ENCODE peak calls at places on chromosomes 2 and 18, in six cellular contexts. O is cardiac fibroblast, S is astrocyte of the spinal cord, Y is pancreas, N is AG04450, P is fibroblast of lung. I is an unnamed sample.

GRCh38 chr2:157923598-157923997 is 47.5 kb upstream of the ACVR1 start:
- DNase-seq in N (no peak), S (no peak), Y (no peak), O (no peak), P (peak; percentile 8), I (no peak)

GRCh38 chr2:187702157-187702556 is 147.9 kb upstream of the TFPI start:
- DNase-seq in P (no peak), Y (no peak), N (no peak), O (no peak), S (no peak), I (no peak)

GRCh38 chr18:12694032-12694431 is 8.5 kb downstream of the CEP76 start:
- DNase-seq in S (no peak), O (no peak), P (no peak), N (no peak), Y (no peak), I (no peak)

GRCh38 chr2:132837764-132838163 is 167.8 kb upstream of the LYPD1 start:
- DNase-seq in O (no peak), S (no peak), Y (no peak), P (no peak), N (no peak), I (no peak)

GRCh38 chr2:88860421-88861075 is 169.1 kb downstream of the RPIA start:
- DNase-seq in S (no peak), P (no peak), N (no peak), Y (no peak), O (no peak), I (no peak)

GRCh38 chr2:27263287-27264252 is 723 bp upstream of the SLC30A3 start:
- DNase-seq in N (no peak), S (no peak), P (no peak), Y (no peak), O (no peak), I (no peak)

GRCh38 chr2:31284107-31284506 is 50.2 kb downstream of the EHD3 start:
- DNase-seq in S (no peak), N (no peak), Y (no peak), O (no peak), P (no peak), I (no peak)

GRCh38 chr2:152573168-152573567 is 144.1 kb downstream of the PRPF40A start:
- DNase-seq in S (peak; percentile 74), N (no peak), O (peak; percentile 89), Y (no peak), P (peak; percentile 48), I (peak; percentile 74)

GRCh38 chr2:68475110-68475509 is 7.7 kb downstream of the APLF start:
- DNase-seq in Y (no peak), N (no peak), P (no peak), S (no peak), O (no peak), I (no peak)

GRCh38 chr2:11234309-11234708 is 79.0 kb downstream of the SLC66A3 start:
- DNase-seq in Y (no peak), S (no peak), P (peak; percentile 53), O (peak; percentile 45), N (no peak), I (no peak)

GRCh38 chr2:73877071-73877802 is 15.6 kb upstream of the ACTG2 start:
- DNase-seq in N (no peak), P (no peak), S (no peak), O (no peak), Y (no peak), I (no peak)

GRCh38 chr2:83969085-83969484 is 490.0 kb downstream of the SUCLG1 start:
- DNase-seq in N (no peak), P (no peak), S (no peak), O (no peak), Y (no peak), I (no peak)

GRCh38 chr2:29110916-29111315 is 4.3 kb upstream of the CLIP4 start:
- DNase-seq in O (peak; percentile 29), N (no peak), S (peak; percentile 24), P (no peak), Y (no peak), I (no peak)

GRCh38 chr18:26941608-26942007 is 76.1 kb upstream of the AQP4 start:
- DNase-seq in P (no peak), N (no peak), Y (no peak), S (no peak), O (no peak), I (no peak)

GRCh38 chr2:177533253-177533652 is 140.7 kb downstream of the AGPS start:
- DNase-seq in N (no peak), P (no peak), Y (no peak), O (no peak), S (no peak), I (no peak)

GRCh38 chr2:120231974-120232635 is 8.9 kb upstream of the TMEM185B start:
- DNase-seq in O (no peak), N (no peak), Y (no peak), S (no peak), P (peak; percentile 61), I (no peak)

GRCh38 chr2:219325657-219326056 is 6.9 kb downstream of the RESP18 start:
- DNase-seq in Y (no peak), O (no peak), N (no peak), P (no peak), S (no peak), I (no peak)

GRCh38 chr2:239440511-239440959 is 39.7 kb upstream of the HDAC4 start:
- DNase-seq in P (peak; percentile 15), Y (no peak), S (peak; percentile 31), O (no peak), N (no peak), I (no peak)

GRCh38 chr18:63410792-63411191 is 11.5 kb downstream of the VPS4B start:
- DNase-seq in Y (no peak), N (peak; percentile 36), S (peak; percentile 77), O (peak; percentile 64), P (peak; percentile 70), I (no peak)

GRCh38 chr18:74252032-74252380 is 39.8 kb downstream of the CYB5A start:
- DNase-seq in N (no peak), Y (no peak), S (peak; percentile 40), O (peak; percentile 54), P (peak; percentile 72), I (no peak)

GRCh38 chr18:3015203-3015590 is 2.3 kb upstream of the LPIN2 start:
- DNase-seq in O (peak; percentile 90), S (peak; percentile 57), N (peak; percentile 36), P (peak; percentile 86), Y (no peak), I (no peak)

GRCh38 chr2:235458839-235459273 is 35.0 kb upstream of the AGAP1 start:
- DNase-seq in O (peak; percentile 66), N (no peak), P (no peak), S (no peak), Y (peak; percentile 69), I (no peak)

GRCh38 chr2:10405441-10405840 is 42.7 kb downstream of the ODC1 start:
- DNase-seq in N (peak; percentile 67), O (peak; percentile 91), S (peak; percentile 90), Y (peak; percentile 83), P (peak; percentile 92), I (peak; percentile 73)

GRCh38 chr18:49030138-49030537 is 79.4 kb upstream of the SMAD7 start:
- DNase-seq in P (no peak), N (no peak), Y (no peak), O (no peak), S (no peak), I (no peak)
- TF ChIP-seq CTCF in P (no peak), N (no peak), Y (no peak), O (no peak), S (no peak), I (no peak)

GRCh38 chr2:118881490-118882129 is 34.2 kb upstream of the EN1 start:
- DNase-seq in Y (peak; percentile 82), P (peak; percentile 24), O (peak; percentile 49), N (no peak), S (peak; percentile 30), I (no peak)
- TF ChIP-seq CTCF in Y (peak; percentile 75), P (peak; percentile 77), O (peak; percentile 75), N (peak; percentile 76), S (peak; percentile 88), I (peak; percentile 80)

GRCh38 chr2:42042956-42043355 is 4.9 kb upstream of the PKDCC start:
- DNase-seq in N (no peak), S (no peak), Y (no peak), P (no peak), O (no peak), I (no peak)

GRCh38 chr2:42036940-42037339 is 10.9 kb upstream of the PKDCC start:
- DNase-seq in N (no peak), P (no peak), S (no peak), O (no peak), Y (no peak), I (no peak)

GRCh38 chr2:42041377-42042127 is 6.3 kb upstream of the PKDCC start:
- DNase-seq in P (no peak), S (no peak), N (no peak), Y (no peak), O (no peak), I (no peak)

GRCh38 chr2:42043789-42044394 is 3.9 kb upstream of the PKDCC start:
- DNase-seq in N (no peak), P (no peak), O (no peak), S (no peak), Y (no peak), I (no peak)

GRCh38 chr2:42040643-42041277 is 7.1 kb upstream of the PKDCC start:
- DNase-seq in O (no peak), S (no peak), P (no peak), N (no peak), Y (no peak), I (no peak)
- TF ChIP-seq CTCF in O (no peak), S (no peak), P (peak; percentile 19), N (peak; percentile 27), Y (no peak), I (no peak)

GRCh38 chr2:8222979-8223730 is 458.7 kb upstream of the ID2 start:
- DNase-seq in S (peak; percentile 30), O (no peak), P (no peak), Y (no peak), N (no peak), I (no peak)

GRCh38 chr2:8219096-8219495 is 462.8 kb upstream of the ID2 start:
- DNase-seq in N (no peak), P (no peak), O (no peak), S (no peak), Y (no peak), I (no peak)

GRCh38 chr2:8217366-8218125 is 464.3 kb upstream of the ID2 start:
- DNase-seq in N (no peak), S (no peak), Y (no peak), O (no peak), P (no peak), I (no peak)

GRCh38 chr2:8216397-8216796 is 465.5 kb upstream of the ID2 start:
- DNase-seq in O (peak; percentile 20), N (no peak), P (peak; percentile 48), S (no peak), Y (no peak), I (no peak)

DNA sequence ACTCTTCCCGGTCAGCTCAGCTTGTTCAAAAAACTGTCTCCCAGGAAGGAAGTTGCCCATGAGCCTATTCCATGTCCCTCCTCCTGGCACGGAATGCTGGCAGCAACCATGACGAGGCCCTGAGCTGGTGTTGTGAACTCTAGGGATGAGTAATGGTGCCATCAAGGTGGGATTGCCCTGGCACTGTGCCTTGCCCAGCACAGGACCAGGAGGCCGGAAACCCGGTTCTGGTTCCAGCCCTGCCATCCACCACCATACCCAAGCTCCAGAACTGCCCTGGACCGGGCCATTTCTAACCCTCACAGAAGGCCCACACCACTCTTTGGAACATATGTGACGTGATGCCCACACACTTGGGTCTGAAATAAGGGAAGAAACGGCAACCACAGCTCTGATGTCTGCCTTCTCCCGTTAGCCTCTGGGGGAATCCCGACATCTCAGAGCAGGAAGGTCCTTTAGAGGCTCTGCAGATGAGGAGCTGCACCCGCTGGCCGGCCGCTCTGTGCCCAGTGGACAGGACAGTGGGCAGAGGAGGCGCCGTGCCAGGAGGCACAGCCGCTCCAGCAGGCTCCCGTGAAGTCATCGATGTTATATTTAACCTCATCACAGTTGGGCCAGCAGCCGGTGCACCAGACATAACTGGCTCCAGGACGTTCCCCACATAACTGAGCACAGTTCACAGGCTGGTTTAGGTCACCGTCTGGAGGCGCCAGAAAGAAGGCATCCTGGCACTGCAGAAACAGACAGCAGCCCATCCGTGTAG is 462.0 kb upstream of the ID2 start:
- DNase-seq in Y (no peak), N (no peak), S (no peak), P (no peak), O (no peak), I (no peak)
- TF ChIP-seq CTCF in Y (no peak), N (no peak), S (no peak), P (no peak), O (no peak), I (no peak)